ENCODE peak calls at places on chromosomes 12 and 14, in six cellular contexts. Z is stomach, Q is sigmoid colon, H is tibial nerve, C is ovary, T is A549. W is an unnamed sample.

GRCh38 chr12:122282066-122282465 is 15.8 kb upstream of the VPS33A start:
- DNase-seq in Z (no peak), Q (no peak), H (no peak), C (no peak), T (peak), W (no peak)

GRCh38 chr14:92581966-92582566 is 68.5 kb downstream of the RIN3 start:
- DNase-seq in Z (no peak), Q (peak), H (no peak), C (no peak), T (no peak), W (no peak)

GRCh38 chr14:103581954-103582703 is 19.4 kb downstream of the COA8 start:
- DNase-seq in Z (no peak), Q (no peak), H (no peak), C (no peak), T (no peak), W (peak)

GRCh38 chr12:39062266-39062996 is 157.0 kb upstream of the CPNE8 start:
- DNase-seq in Z (no peak), Q (no peak), H (no peak), C (no peak), T (no peak), W (no peak)

GRCh38 chr14:21233457-21234076 is 35.7 kb downstream of the HNRNPC start:
- DNase-seq in Z (no peak), Q (no peak), H (no peak), C (no peak), T (peak), W (no peak)

GRCh38 chr12:89414851-89415250 is 62.5 kb upstream of the DUSP6 start:
- DNase-seq in Z (no peak), Q (no peak), H (no peak), C (no peak), T (no peak), W (no peak)

GRCh38 chr14:96455588-96455987 is 46.6 kb upstream of the PAPOLA start:
- DNase-seq in Z (no peak), Q (no peak), H (no peak), C (no peak), T (no peak), W (no peak)

GRCh38 chr12:49693931-49694439 is 13.2 kb downstream of the FMNL3 start:
- DNase-seq in Z (no peak), Q (peak), H (no peak), C (no peak), T (peak), W (no peak)

GRCh38 chr14:34501997-34502396 is 37.5 kb downstream of the EAPP start:
- DNase-seq in Z (no peak), Q (no peak), H (no peak), C (no peak), T (no peak), W (no peak)

GRCh38 chr12:12267801-12268200 is 957 bp upstream of the LRP6 start:
- DNase-seq in Z (no peak), Q (no peak), H (no peak), C (no peak), T (no peak), W (no peak)

GRCh38 chr12:44465139-44465538 is 411.0 kb downstream of the NELL2 start:
- DNase-seq in Z (no peak), Q (no peak), H (no peak), C (no peak), T (peak), W (no peak)

GRCh38 chr12:14876833-14877232 is 8.8 kb downstream of the MGP start:
- DNase-seq in Z (no peak), Q (no peak), H (no peak), C (no peak), T (no peak), W (no peak)

GRCh38 chr14:100577321-100577985 is 9.8 kb downstream of the BEGAIN start:
- DNase-seq in Z (no peak), Q (peak), H (no peak), C (peak), T (no peak), W (no peak)

GRCh38 chr12:71837356-71837755 is 2.2 kb upstream of the TBC1D15 start:
- DNase-seq in Z (no peak), Q (no peak), H (no peak), C (no peak), T (no peak), W (no peak)

GRCh38 chr14:95480109-95480886 is 36.2 kb downstream of the SYNE3 start:
- DNase-seq in Z (no peak), Q (peak), H (peak), C (no peak), T (no peak), W (peak)

GRCh38 chr12:6950944-6951540 is at the start of gene PTPN6:
- DNase-seq in Z (peak), Q (peak), H (no peak), C (no peak), T (no peak), W (peak)

GRCh38 chr12:108260969-108261368 is 78.1 kb downstream of the CMKLR1 start:
- DNase-seq in Z (no peak), Q (no peak), H (no peak), C (no peak), T (no peak), W (no peak)

GRCh38 chr14:91745329-91745728 is 13.4 kb upstream of the CATSPERB start:
- DNase-seq in Z (no peak), Q (no peak), H (no peak), C (no peak), T (no peak), W (no peak)

GRCh38 chr12:103469716-103470115 is 26.1 kb downstream of the C12orf42 start:
- DNase-seq in Z (no peak), Q (no peak), H (no peak), C (no peak), T (no peak), W (no peak)

GRCh38 chr14:43687866-43688265 is 819.2 kb downstream of the FSCB start:
- DNase-seq in Z (no peak), Q (no peak), H (no peak), C (no peak), T (peak), W (no peak)

GRCh38 chr12:68119724-68120211 is 39.8 kb downstream of the IFNG start:
- DNase-seq in Z (no peak), Q (no peak), H (no peak), C (no peak), T (no peak), W (no peak)

GRCh38 chr12:92080390-92081285 is 65.0 kb downstream of the BTG1 start:
- DNase-seq in Z (no peak), Q (no peak), H (no peak), C (no peak), T (peak), W (no peak)

GRCh38 chr12:90936230-90937005 is 18.6 kb downstream of the CCER1 start:
- DNase-seq in Z (no peak), Q (no peak), H (no peak), C (no peak), T (no peak), W (no peak)

GRCh38 chr12:121451931-121452330 is 52.0 kb downstream of the RNF34 start:
- DNase-seq in Z (no peak), Q (no peak), H (no peak), C (no peak), T (no peak), W (peak)

GRCh38 chr12:32107376-32108267 is 975 bp downstream of the BICD1 start:
- DNase-seq in Z (no peak), Q (no peak), H (no peak), C (peak), T (peak), W (peak)

GRCh38 chr12:24418157-24418556 is 468.7 kb upstream of the SOX5 start:
- DNase-seq in Z (no peak), Q (no peak), H (no peak), C (no peak), T (no peak), W (no peak)

GRCh38 chr14:37588667-37588955 is 6.4 kb downstream of the FOXA1 start:
- DNase-seq in Z (no peak), Q (no peak), H (no peak), C (no peak), T (no peak), W (peak)

GRCh38 chr14:37588956-37589737 is 5.9 kb downstream of the FOXA1 start:
- DNase-seq in Z (no peak), Q (no peak), H (no peak), C (no peak), T (peak), W (peak)

GRCh38 chr14:37590810-37591139 is 4.3 kb downstream of the FOXA1 start:
- DNase-seq in Z (no peak), Q (no peak), H (no peak), C (no peak), T (no peak), W (no peak)

GRCh38 chr14:37591311-37591940 is 3.6 kb downstream of the FOXA1 start:
- DNase-seq in Z (peak), Q (no peak), H (no peak), C (no peak), T (peak), W (peak)

DNA sequence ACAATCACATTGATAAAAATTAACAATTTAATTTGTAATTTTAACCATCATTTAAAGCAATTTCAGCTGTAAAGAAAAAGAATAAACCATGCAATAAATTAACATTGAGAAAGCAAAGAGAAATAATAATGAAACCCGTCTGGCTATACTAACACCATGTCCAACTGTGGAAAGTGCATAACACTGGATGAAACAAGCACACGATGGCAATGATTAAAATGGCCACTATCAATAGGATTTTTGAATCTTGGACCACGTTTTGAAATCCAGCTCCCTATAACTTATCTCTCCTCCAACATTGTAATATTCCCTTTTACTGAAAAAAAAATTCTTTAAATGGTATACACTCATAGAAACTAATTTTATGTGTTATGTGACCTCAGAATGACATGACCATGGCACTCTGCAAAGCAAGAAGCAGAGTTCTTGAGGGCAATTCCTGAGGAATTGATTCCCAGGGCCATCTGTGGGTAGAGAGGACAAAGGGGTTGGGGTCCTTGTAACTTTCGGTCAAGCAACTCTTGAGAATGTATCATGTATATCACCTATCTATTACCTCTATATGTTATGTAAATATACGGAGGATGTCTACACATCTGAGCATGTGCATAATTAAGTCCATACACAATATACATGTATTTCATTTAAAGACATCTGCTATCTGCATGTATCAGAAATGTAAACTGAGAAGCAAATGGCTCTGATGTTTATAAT is 4.8 kb downstream of the FOXA1 start:
- DNase-seq in Z (no peak), Q (no peak), H (no peak), C (no peak), T (no peak), W (no peak)
- TF ChIP-seq POLR2A in Z (no peak), Q (no peak), H (no peak), C (no peak), T (no peak), W (no peak)

GRCh38 chr12:9615420-9616135 is 7.9 kb upstream of the KLRB1 start:
- DNase-seq in Z (no peak), Q (no peak), H (no peak), C (no peak), T (no peak), W (no peak)
- H3K27ac ChIP-seq in Z (no peak), Q (no peak), H (no peak), C (no peak), T (no peak), W (no peak)

GRCh38 chr12:118359541-118359915 is 13.2 kb downstream of the TAOK3 start:
- DNase-seq in Z (no peak), Q (no peak), H (no peak), C (no peak), T (no peak), W (peak)

GRCh38 chr12:118358607-118359540 is 13.8 kb downstream of the TAOK3 start:
- DNase-seq in Z (no peak), Q (no peak), H (no peak), C (no peak), T (peak), W (no peak)

GRCh38 chr12:118361889-118362288 is 10.8 kb downstream of the TAOK3 start:
- DNase-seq in Z (no peak), Q (no peak), H (no peak), C (no peak), T (no peak), W (no peak)

GRCh38 chr12:118358008-118358359 is 14.7 kb downstream of the TAOK3 start:
- DNase-seq in Z (no peak), Q (no peak), H (no peak), C (no peak), T (no peak), W (no peak)

GRCh38 chr12:118360785-118361404 is 11.8 kb downstream of the TAOK3 start:
- DNase-seq in Z (no peak), Q (no peak), H (no peak), C (no peak), T (peak), W (no peak)
- TF ChIP-seq EP300 in Z (no peak), Q (no peak), H (no peak), C (no peak), T (no peak), W (no peak)

DNA sequence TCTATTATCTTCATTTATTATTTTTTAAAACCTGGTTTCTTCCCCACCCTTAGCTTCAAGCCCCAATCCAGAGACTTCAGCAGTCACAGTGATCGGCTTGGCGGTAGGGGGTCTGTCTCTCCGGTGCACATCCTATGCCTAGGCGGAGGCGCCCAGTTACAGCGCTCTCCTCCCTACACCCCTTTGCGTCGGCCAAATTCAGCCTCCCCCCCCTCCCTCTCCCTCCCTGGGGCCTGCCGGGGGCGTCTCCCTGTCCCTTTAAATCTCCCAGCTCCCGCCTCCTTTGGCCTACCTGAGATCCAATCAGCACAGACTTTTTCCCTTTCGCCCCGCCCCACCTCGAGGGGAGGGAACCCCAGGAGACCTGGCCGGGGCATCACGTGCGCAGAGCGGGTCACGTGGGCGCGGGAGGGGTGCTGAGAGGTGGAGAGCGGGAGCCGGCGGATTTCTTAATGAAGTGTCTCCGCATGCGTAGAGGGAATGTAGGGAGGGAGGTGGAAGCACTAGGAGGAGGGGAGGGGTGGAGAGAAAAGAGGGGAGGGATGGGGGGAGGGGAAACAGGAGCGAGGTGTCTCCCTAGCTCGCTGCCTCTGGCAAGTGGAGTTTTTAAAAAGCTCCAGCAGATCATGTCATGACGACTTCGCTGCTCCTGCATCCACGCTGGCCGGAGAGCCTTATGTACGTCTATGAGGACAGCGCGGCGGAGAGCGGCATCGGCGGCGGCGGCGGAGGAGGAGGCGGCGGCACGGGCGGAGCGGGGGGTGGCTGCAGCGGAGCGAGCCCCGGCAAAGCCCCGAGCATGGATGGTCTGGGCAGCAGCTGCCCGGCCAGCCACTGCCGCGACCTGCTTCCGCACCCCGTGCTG is at the start of gene HOXC13:
- DNase-seq in Z (no peak), Q (no peak), H (no peak), C (peak), T (peak), W (no peak)
- TF ChIP-seq POLR2A in Z (no peak), Q (no peak), H (no peak), C (no peak), T (peak), W (no peak)

GRCh38 chr14:42174357-42174756 is 567.7 kb downstream of the LRFN5 start:
- DNase-seq in Z (no peak), Q (no peak), H (no peak), C (no peak), T (no peak), W (no peak)
- H3K27ac ChIP-seq in Z (no peak), Q (no peak), H (no peak), C (no peak), T (no peak), W (no peak)

DNA sequence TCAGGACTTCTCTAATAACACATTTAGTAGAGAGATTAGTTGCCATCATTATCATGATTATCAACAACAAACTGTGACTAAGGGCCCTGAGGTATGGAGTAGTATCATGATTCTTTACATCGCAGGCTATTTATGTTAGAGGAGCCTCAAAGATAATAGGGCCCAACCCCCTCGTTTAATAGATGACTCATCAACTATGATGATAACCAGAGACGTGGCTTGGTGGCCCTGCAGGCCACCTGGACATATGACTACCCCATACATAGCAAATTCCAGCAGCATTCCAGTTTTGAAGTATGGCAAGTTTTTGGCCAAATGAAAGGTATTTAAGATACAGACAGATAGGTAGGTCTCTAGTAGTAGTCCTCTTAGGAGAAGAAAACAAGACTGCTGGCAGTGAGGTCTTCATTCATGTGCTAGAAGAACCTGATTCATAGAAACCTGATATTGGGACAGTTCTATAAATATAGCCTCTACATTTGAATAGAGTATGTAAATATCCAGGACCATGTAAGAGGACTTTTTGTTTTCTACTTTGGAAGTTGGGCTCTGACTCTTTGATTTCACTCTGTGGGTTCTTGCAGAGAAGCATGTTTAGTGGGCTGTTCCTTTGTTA is 5.6 kb downstream of the RIC8B start:
- DNase-seq in Z (no peak), Q (no peak), H (no peak), C (no peak), T (peak), W (no peak)
- TF ChIP-seq EP300 in Z (no peak), Q (no peak), H (no peak), C (no peak), T (no peak), W (no peak)

W was measured in transverse colon.